ENCODE peak calls at places on chromosomes 3 and 15, in six cellular contexts. S is activated T-cell treated with anti-CD3 and anti-CD28 coated beads, Interleukin-2, amount 50 U/mL, for 72 hours; J is activated CD8-positive, alpha-beta memory T cell treated with anti-CD3 and anti-CD28 coated beads, Interleukin-2, amount 10 ng/mL, durations not matched to agents 7 days and 5 days; B is stimulated activated naive CD8-positive, alpha-beta T cell treated with anti-CD3 and anti-CD28 coated beads, Interleukin-15, Interleukin-2, amounts not matched to agents 100 U/mL and 50 U/mL, for 24 hours; O is left ventricle myocardium superior; W is Right ventricle myocardium inferior. E is an unnamed sample.

GRCh38 chr15:58690703-58691102 is 58.8 kb downstream of the ADAM10 start:
- ATAC-seq in S (no peak), J (no peak), B (no peak), O (no peak), W (no peak), E (peak)

GRCh38 chr3:33807190-33807589 is 8.8 kb downstream of the PDCD6IP start:
- ATAC-seq in S (no peak), J (no peak), B (no peak), O (peak), W (peak), E (no peak)

GRCh38 chr15:24054547-24055245 is 367.6 kb upstream of the NDN start:
- ATAC-seq in S (no peak), J (no peak), B (no peak), O (no peak), W (no peak), E (no peak)

GRCh38 chr3:134810052-134810435 is 15.0 kb downstream of the EPHB1 start:
- ATAC-seq in S (no peak), J (no peak), B (no peak), O (no peak), W (no peak), E (no peak)

GRCh38 chr15:37764733-37765191 is 169.7 kb upstream of the TMCO5A start:
- ATAC-seq in S (peak), J (no peak), B (peak), O (no peak), W (no peak), E (peak)

GRCh38 chr3:163924600-163924999 is 1153.7 kb downstream of the SI start:
- ATAC-seq in S (no peak), J (no peak), B (no peak), O (no peak), W (no peak), E (no peak)

GRCh38 chr3:12405432-12406272 is 78.6 kb upstream of the TSEN2 start:
- ATAC-seq in S (no peak), J (no peak), B (no peak), O (peak), W (peak), E (no peak)

GRCh38 chr3:179882322-179882721 is 154.4 kb downstream of the PEX5L start:
- ATAC-seq in S (peak), J (no peak), B (no peak), O (no peak), W (no peak), E (no peak)

GRCh38 chr3:4850928-4851265 is 128.3 kb upstream of the BHLHE40 start:
- ATAC-seq in S (peak), J (peak), B (peak), O (no peak), W (no peak), E (peak)

GRCh38 chr3:77150759-77151158 is 110.9 kb downstream of the ROBO2 start:
- ATAC-seq in S (no peak), J (no peak), B (no peak), O (no peak), W (no peak), E (no peak)

GRCh38 chr15:61266916-61267315 is 37.8 kb upstream of the RORA start:
- ATAC-seq in S (no peak), J (no peak), B (no peak), O (no peak), W (no peak), E (no peak)

GRCh38 chr3:48966876-48967361 is 23.1 kb upstream of the P4HTM start:
- ATAC-seq in S (no peak), J (no peak), B (no peak), O (peak), W (no peak), E (no peak)

GRCh38 chr3:126911162-126912026 is 71.5 kb upstream of the PLXNA1 start:
- ATAC-seq in S (peak), J (peak), B (peak), O (peak), W (peak), E (peak)

GRCh38 chr3:32004111-32004790 is 22.7 kb downstream of the ZNF860 start:
- ATAC-seq in S (no peak), J (no peak), B (no peak), O (peak), W (no peak), E (no peak)

GRCh38 chr15:50055333-50056278 is 63.4 kb downstream of the ATP8B4 start:
- ATAC-seq in S (no peak), J (no peak), B (no peak), O (peak), W (peak), E (no peak)

GRCh38 chr15:81294501-81294850 is 29.5 kb downstream of the STARD5 start:
- ATAC-seq in S (no peak), J (no peak), B (no peak), O (no peak), W (no peak), E (no peak)

GRCh38 chr3:42871592-42872196 is 4.0 kb downstream of the CYP8B1 start:
- ATAC-seq in S (no peak), J (no peak), B (no peak), O (peak), W (peak), E (no peak)

GRCh38 chr3:29227307-29227706 is 53.6 kb upstream of the RBMS3 start:
- ATAC-seq in S (no peak), J (no peak), B (no peak), O (no peak), W (no peak), E (no peak)

GRCh38 chr3:109316162-109316730 is at the start of gene DPPA2:
- ATAC-seq in S (no peak), J (no peak), B (no peak), O (no peak), W (no peak), E (no peak)

GRCh38 chr3:157166559-157166958 is 6.6 kb upstream of the CCNL1 start:
- ATAC-seq in S (peak), J (no peak), B (peak), O (no peak), W (no peak), E (peak)

GRCh38 chr3:52469001-52469400 is 13.6 kb downstream of the NISCH start:
- ATAC-seq in S (no peak), J (no peak), B (no peak), O (no peak), W (no peak), E (no peak)

GRCh38 chr3:155271343-155271613 is 22.2 kb downstream of the STRIT1 start:
- ATAC-seq in S (no peak), J (no peak), B (no peak), O (no peak), W (no peak), E (no peak)

GRCh38 chr3:37603722-37604121 is 258.0 kb upstream of the CTDSPL start:
- ATAC-seq in S (no peak), J (no peak), B (no peak), O (no peak), W (no peak), E (no peak)

GRCh38 chr15:61084944-61085367 is 144.1 kb downstream of the RORA start:
- ATAC-seq in S (no peak), J (no peak), B (no peak), O (peak), W (peak), E (no peak)

GRCh38 chr3:149465351-149465883 is 9.1 kb upstream of the TM4SF4 start:
- ATAC-seq in S (no peak), J (no peak), B (no peak), O (peak), W (peak), E (no peak)

GRCh38 chr3:99646107-99646435 is 7.7 kb downstream of the COL8A1 start:
- ATAC-seq in S (no peak), J (no peak), B (no peak), O (peak), W (peak), E (no peak)

GRCh38 chr15:45995800-45996199 is 361.0 kb downstream of the SQOR start:
- ATAC-seq in S (no peak), J (no peak), B (no peak), O (no peak), W (no peak), E (no peak)

GRCh38 chr3:177744873-177745646 is 547.8 kb upstream of the TBL1XR1 start:
- ATAC-seq in S (no peak), J (no peak), B (no peak), O (peak), W (peak), E (no peak)

GRCh38 chr3:186322761-186323160 is 39.3 kb downstream of the DGKG start:
- ATAC-seq in S (no peak), J (no peak), B (no peak), O (peak), W (peak), E (no peak)

GRCh38 chr3:151391715-151392114 is 7.2 kb upstream of the P2RY12 start:
- ATAC-seq in S (no peak), J (no peak), B (no peak), O (no peak), W (no peak), E (no peak)

GRCh38 chr3:37591130-37591865 is 270.4 kb upstream of the CTDSPL start:
- ATAC-seq in S (no peak), J (no peak), B (no peak), O (peak), W (peak), E (no peak)